ENCODE peak calls at places on chromosome 15, in six cellular contexts. B is IMR-90, G is mesendoderm, E is H1, V is mesenchymal stem cell, D is H9. K is an unnamed sample.

GRCh38 chr15:55649058-55649423 is 60.9 kb upstream of the PYGO1 start:
- DNase-seq in V (peak; percentile 77), D (no peak), B (peak; percentile 80), G (no peak), E (no peak), K (no peak)

GRCh38 chr15:25335279-25335678 is 103.5 kb downstream of the UBE3A start:
- DNase-seq in V (no peak), E (no peak), D (no peak), G (no peak), B (no peak), K (no peak)

GRCh38 chr15:66046751-66047150 is 177.5 kb downstream of the RAB11A start:
- DNase-seq in B (no peak), G (no peak), D (no peak), E (no peak), V (no peak), K (no peak)

GRCh38 chr15:77347197-77347596 is 72.7 kb downstream of the PEAK1 start:
- DNase-seq in V (no peak), D (no peak), B (no peak), E (no peak), G (no peak), K (no peak)

GRCh38 chr15:70935631-70936030 is 43.0 kb downstream of the LRRC49 start:
- DNase-seq in V (no peak), D (no peak), B (no peak), G (no peak), E (no peak), K (no peak)

GRCh38 chr15:64209680-64210334 is 47.0 kb upstream of the PPIB start:
- DNase-seq in V (peak; percentile 57), D (no peak), G (no peak), E (no peak), B (peak; percentile 64), K (no peak)

GRCh38 chr15:77034620-77035467 is 36.1 kb downstream of the TSPAN3 start:
- DNase-seq in D (peak; percentile 58), B (no peak), E (no peak), G (no peak), V (no peak), K (no peak)

GRCh38 chr15:34271493-34271892 is 46.7 kb downstream of the EMC4 start:
- DNase-seq in V (peak; percentile 65), G (no peak), D (no peak), E (no peak), B (peak; percentile 88), K (no peak)

GRCh38 chr15:63473999-63474809 is 30.2 kb upstream of the USP3 start:
- DNase-seq in E (no peak), G (peak; percentile 78), D (peak; percentile 61), V (peak; percentile 97), B (peak; percentile 90), K (no peak)

GRCh38 chr15:70505411-70505919 is 257.9 kb downstream of the UACA start:
- DNase-seq in V (peak; percentile 88), B (peak; percentile 87), E (no peak), D (no peak), G (peak; percentile 62), K (no peak)

GRCh38 chr15:29558261-29558660 is 264.0 kb downstream of the TJP1 start:
- DNase-seq in E (no peak), D (no peak), V (no peak), B (no peak), G (no peak), K (no peak)

GRCh38 chr15:20346082-20346805 is 195.4 kb downstream of the GOLGA6L6 start:
- DNase-seq in E (no peak), V (no peak), D (peak; percentile 29), B (no peak), G (no peak), K (no peak)

GRCh38 chr15:92709064-92709463 is 53.5 kb upstream of the FAM174B start:
- DNase-seq in E (no peak), G (no peak), B (no peak), V (no peak), D (no peak), K (no peak)

GRCh38 chr15:33580526-33580925 is 269.8 kb downstream of the RYR3 start:
- DNase-seq in G (no peak), B (no peak), E (no peak), V (no peak), D (no peak), K (no peak)

GRCh38 chr15:101397521-101398003 is 91.9 kb downstream of the PCSK6 start:
- DNase-seq in V (no peak), D (peak; percentile 23), E (no peak), B (no peak), G (no peak), K (no peak)

GRCh38 chr15:68315495-68316007 is 38.0 kb downstream of the FEM1B start:
- DNase-seq in E (no peak), G (peak; percentile 36), B (peak; percentile 12), V (no peak), D (peak; percentile 67), K (no peak)

GRCh38 chr15:74907277-74907870 is 723 bp upstream of the FAM219B start:
- DNase-seq in E (no peak), B (no peak), G (peak; percentile 34), D (no peak), V (no peak), K (no peak)

GRCh38 chr15:67117356-67117755 is 52.0 kb downstream of the SMAD3 start:
- DNase-seq in B (peak; percentile 85), D (no peak), V (peak; percentile 81), G (no peak), E (no peak), K (no peak)

GRCh38 chr15:80727196-80727595 is 32.1 kb downstream of the ABHD17C start:
- DNase-seq in D (no peak), G (peak; percentile 72), E (no peak), B (peak; percentile 44), V (no peak), K (no peak)

GRCh38 chr15:43465105-43465504 is 27.9 kb downstream of the TP53BP1 start:
- DNase-seq in B (peak; percentile 91), V (peak; percentile 81), G (no peak), D (no peak), E (no peak), K (no peak)

DNA sequence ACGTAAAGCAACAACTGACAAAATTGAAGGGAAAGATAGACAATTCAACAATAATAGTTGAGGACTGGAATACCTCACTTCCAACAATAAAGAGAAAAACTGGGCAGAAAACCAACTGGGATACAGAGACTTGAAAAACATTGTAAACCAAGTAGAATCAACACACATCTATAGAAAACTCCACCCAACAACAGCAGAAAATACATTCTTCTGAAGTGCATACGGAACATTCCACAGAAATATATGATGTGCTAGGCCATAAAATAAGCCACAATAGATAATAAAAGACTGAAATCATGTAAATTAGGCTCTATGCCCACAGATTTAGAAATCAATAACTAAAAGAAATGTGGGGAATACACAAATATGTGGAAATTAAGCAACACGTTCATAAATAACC is 98.4 kb upstream of the THBS1 start:
- DNase-seq in E (no peak), G (no peak), D (no peak), B (no peak), V (no peak), K (no peak)
- H2BK15ac ChIP-seq in E (no peak overlapping the region), G (no peak overlapping the region), D (no peak overlapping the region), B (no peak overlapping the region), V (no peak overlapping the region), K (no peak overlapping the region)

GRCh38 chr15:89195836-89196235 is 25.5 kb downstream of the RLBP1 start:
- DNase-seq in G (no peak), E (no peak), V (no peak), B (peak; percentile 49), D (no peak), K (no peak)

GRCh38 chr15:89196241-89196640 is 25.1 kb downstream of the RLBP1 start:
- DNase-seq in D (no peak), B (no peak), G (no peak), E (no peak), V (no peak), K (no peak)

GRCh38 chr15:89194608-89195007 is 26.8 kb downstream of the RLBP1 start:
- DNase-seq in E (no peak), D (no peak), V (no peak), B (no peak), G (no peak), K (no peak)

GRCh38 chr15:89192136-89192535 is 29.2 kb downstream of the RLBP1 start:
- DNase-seq in B (peak; percentile 31), D (no peak), V (no peak), E (no peak), G (no peak), K (no peak)

GRCh38 chr15:89192771-89193170 is 28.6 kb downstream of the RLBP1 start:
- DNase-seq in V (no peak), G (no peak), E (no peak), D (no peak), B (peak; percentile 28), K (no peak)
- H3K27ac ChIP-seq in V (no peak overlapping the region), G (no peak overlapping the region), E (no peak overlapping the region), D (no peak overlapping the region), B (no peak overlapping the region), K (no peak overlapping the region)

DNA sequence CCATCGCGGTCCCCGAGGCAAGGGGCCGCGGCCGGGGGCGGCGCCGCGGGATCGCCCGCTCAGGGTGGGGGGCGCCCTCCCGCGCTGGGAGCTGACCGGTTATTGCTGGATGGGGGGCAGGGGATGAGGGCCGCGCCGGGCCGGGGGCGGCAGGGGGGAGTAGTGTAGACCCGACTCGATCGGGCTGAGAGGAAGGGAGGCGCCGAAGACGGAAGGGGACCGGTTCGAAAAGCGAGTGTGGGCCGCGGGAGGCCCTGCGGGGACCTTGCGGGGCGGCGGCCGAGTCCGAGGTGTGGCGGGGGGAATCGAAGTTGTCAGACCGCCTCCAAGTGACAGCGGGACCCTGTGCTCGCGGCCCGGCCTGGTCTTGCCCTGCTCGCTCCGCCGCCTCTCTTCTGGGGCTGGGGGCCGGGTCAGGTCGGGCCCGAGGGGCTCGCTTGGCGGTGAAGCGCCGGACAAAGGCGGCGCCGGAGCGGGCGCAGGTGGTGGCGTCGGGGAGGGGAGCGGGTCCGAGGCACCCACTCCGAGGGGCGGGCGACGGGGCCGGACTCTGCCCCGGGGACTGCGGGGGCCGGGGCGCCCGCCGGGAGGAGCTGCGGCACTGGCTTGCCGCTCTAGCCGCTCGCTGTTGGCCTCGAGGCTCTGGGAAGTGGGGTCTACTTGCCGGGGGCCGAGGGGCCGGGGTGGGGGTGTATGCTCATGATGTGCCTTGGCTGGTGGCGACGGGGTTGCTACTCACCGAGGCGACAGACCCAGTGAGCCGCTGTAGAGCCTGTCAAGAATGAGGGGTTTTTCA is 1.2 kb downstream of the BAHD1 start:
- DNase-seq in B (no peak), D (no peak), V (no peak), G (no peak), E (no peak), K (no peak)
- H3K18ac ChIP-seq in B (no peak overlapping the region), D (peak overlapping the region; percentile 9), V (peak overlapping the region; percentile 77), G (peak overlapping the region; percentile 85), E (no peak overlapping the region), K (peak overlapping the region; percentile 92)

GRCh38 chr15:60424006-60424405 is 26.2 kb upstream of the ANXA2 start:
- DNase-seq in E (no peak), V (no peak), D (no peak), G (no peak), B (no peak), K (no peak)
- H2BK15ac ChIP-seq in E (no peak overlapping the region), V (no peak overlapping the region), D (no peak overlapping the region), G (no peak overlapping the region), B (no peak overlapping the region), K (no peak overlapping the region)

DNA sequence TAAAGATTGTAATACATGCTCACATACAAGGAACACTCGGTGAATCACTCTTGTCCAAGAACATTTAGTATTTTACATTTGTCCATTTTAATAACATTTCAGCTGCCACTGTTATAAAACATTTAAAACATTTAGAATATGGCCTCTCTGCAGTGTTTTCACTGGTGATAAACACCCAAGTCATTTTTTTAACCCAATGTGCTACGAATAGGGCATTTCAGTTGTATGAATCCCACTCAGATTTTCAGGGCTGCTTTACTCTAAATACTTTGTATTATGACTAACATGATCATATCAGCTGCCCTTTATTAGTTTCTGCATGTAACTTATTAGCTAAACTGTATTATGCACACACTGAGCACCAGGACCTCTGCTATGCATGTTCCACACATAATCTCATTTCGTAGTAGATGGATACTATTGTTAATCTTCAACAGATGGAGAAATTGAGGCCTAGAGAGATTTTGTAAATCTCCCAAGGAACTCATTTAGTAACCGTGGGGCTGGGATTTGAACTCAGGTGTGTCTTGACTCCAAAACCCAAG is 148.6 kb upstream of the CDIN1 start:
- DNase-seq in E (no peak), B (peak; percentile 34), G (no peak), D (no peak), V (no peak), K (no peak)
- H3K27ac ChIP-seq in E (no peak overlapping the region), B (no peak overlapping the region), G (no peak overlapping the region), D (no peak overlapping the region), V (no peak overlapping the region), K (no peak overlapping the region)

K was measured in neuronal stem cell.